ENCODE peak calls at places on chromosomes 16 and 17, in eight cellular contexts. Y is colonic mucosa, J is OCI-LY7, B is stomach, G is right atrium auricular region, P is GM23338, T is pancreas, V is sigmoid colon. D is an unnamed sample.

GRCh38 chr16:67516296-67517177 is 12.1 kb upstream of the RIPOR1 start:
- DNase-seq in P (no peak), J (no peak), Y (no peak), V (no peak), T (no peak), B (no peak), G (no peak), D (no peak)

GRCh38 chr17:69015631-69016030 is 45.1 kb downstream of the ABCA9 start:
- DNase-seq in B (no peak), Y (no peak), G (no peak), P (no peak), T (no peak), V (no peak), J (no peak), D (no peak)

GRCh38 chr17:51947160-51947559 is 211.4 kb downstream of the CA10 start:
- DNase-seq in B (no peak), V (no peak), T (no peak), Y (peak), G (no peak), P (no peak), J (no peak), D (no peak)

GRCh38 chr17:68383443-68384321 is 73.6 kb downstream of the WIPI1 start:
- DNase-seq in T (no peak), J (no peak), P (no peak), G (no peak), V (peak), B (no peak), Y (no peak), D (no peak)

GRCh38 chr17:7094661-7095064 is 14.6 kb upstream of the CLEC10A start:
- DNase-seq in B (no peak), V (no peak), Y (no peak), G (no peak), J (no peak), P (no peak), T (no peak), D (no peak)

GRCh38 chr16:57325458-57325857 is 33.1 kb upstream of the CCL22 start:
- DNase-seq in G (no peak), V (no peak), T (no peak), B (no peak), J (no peak), P (no peak), Y (no peak), D (no peak)

GRCh38 chr16:48383877-48384304 is 1.3 kb downstream of the SIAH1 start:
- DNase-seq in J (peak), Y (peak), T (no peak), V (no peak), P (peak), G (peak), B (no peak), D (no peak)

GRCh38 chr16:12609937-12610699 is 193.6 kb downstream of the CPPED1 start:
- DNase-seq in V (no peak), T (no peak), B (no peak), P (no peak), Y (no peak), G (no peak), J (no peak), D (peak)

GRCh38 chr16:57786632-57787518 is 15.4 kb downstream of the KIFC3 start:
- DNase-seq in Y (no peak), T (no peak), P (no peak), J (no peak), B (no peak), G (peak), V (peak), D (no peak)

GRCh38 chr17:52383493-52384100 is 225.1 kb upstream of the CA10 start:
- DNase-seq in B (peak), J (peak), G (no peak), P (peak), V (no peak), Y (peak), T (no peak), D (no peak)

GRCh38 chr16:22018559-22018958 is 10.6 kb downstream of the MOSMO start:
- DNase-seq in G (no peak), P (no peak), V (no peak), J (no peak), Y (no peak), T (no peak), B (no peak), D (no peak)

GRCh38 chr17:40471856-40472732 is 28.8 kb downstream of the IGFBP4 start:
- DNase-seq in Y (no peak), V (no peak), T (no peak), G (no peak), J (no peak), B (no peak), P (no peak), D (no peak)

GRCh38 chr16:27767971-27768591 is 218.1 kb downstream of the KATNIP start:
- DNase-seq in T (peak), J (no peak), B (no peak), G (no peak), Y (no peak), V (no peak), P (no peak), D (no peak)

GRCh38 chr16:88701541-88702363 is 4.5 kb downstream of the RNF166 start:
- DNase-seq in Y (no peak), P (no peak), B (no peak), J (no peak), T (no peak), V (no peak), G (no peak), D (no peak)

GRCh38 chr17:76199466-76199865 is 40.8 kb downstream of the RNF157 start:
- DNase-seq in B (no peak), J (no peak), V (no peak), Y (no peak), T (no peak), G (no peak), P (no peak), D (no peak)

GRCh38 chr17:46143827-46144236 is 49.4 kb downstream of the KANSL1 start:
- DNase-seq in J (no peak), G (no peak), Y (no peak), P (no peak), B (no peak), T (no peak), V (no peak), D (no peak)

GRCh38 chr17:6712058-6712853 is 913 bp downstream of the SLC13A5 start:
- DNase-seq in J (no peak), B (no peak), Y (no peak), G (no peak), P (peak), V (no peak), T (no peak), D (no peak)

GRCh38 chr17:45003877-45004276 is 35.8 kb upstream of the C1QL1 start:
- DNase-seq in G (no peak), J (no peak), Y (no peak), B (no peak), P (peak), V (no peak), T (no peak), D (no peak)

GRCh38 chr17:18267927-18268711 is 7.7 kb downstream of the MIEF2 start:
- DNase-seq in J (no peak), V (no peak), B (no peak), G (no peak), T (no peak), Y (no peak), P (peak), D (no peak)

GRCh38 chr17:69246726-69247375 is 18.2 kb upstream of the ABCA10 start:
- DNase-seq in V (no peak), T (no peak), B (no peak), P (peak), J (peak), G (no peak), Y (no peak), D (no peak)

GRCh38 chr16:70250748-70251650 is 741 bp downstream of the EXOSC6 start:
- DNase-seq in Y (peak), V (no peak), G (peak), J (no peak), P (peak), B (peak), T (peak), D (no peak)

GRCh38 chr16:67443299-67443698 is 12.4 kb downstream of the HSD11B2 start:
- DNase-seq in V (peak), T (no peak), Y (no peak), P (no peak), J (no peak), G (peak), B (no peak), D (no peak)

GRCh38 chr17:82237083-82237745 is 8.4 kb downstream of the SLC16A3 start:
- DNase-seq in P (peak), G (no peak), T (no peak), Y (no peak), B (no peak), V (peak), J (no peak), D (no peak)

GRCh38 chr17:33053641-33054040 is 62.0 kb downstream of the SPACA3 start:
- DNase-seq in T (no peak), J (no peak), G (no peak), B (no peak), Y (no peak), P (no peak), V (no peak), D (no peak)

GRCh38 chr16:50182441-50182840 is 29.3 kb downstream of the TENT4B start:
- DNase-seq in V (no peak), B (no peak), P (no peak), G (no peak), T (no peak), J (no peak), Y (no peak), D (no peak)

GRCh38 chr16:14306485-14307058 is 235.5 kb downstream of the MRTFB start:
- DNase-seq in Y (no peak), B (no peak), V (no peak), G (no peak), P (no peak), T (no peak), J (no peak), D (no peak)

GRCh38 chr17:34725008-34725407 is 145.6 kb downstream of the TMEM132E start:
- DNase-seq in J (no peak), Y (no peak), G (no peak), T (no peak), P (no peak), V (no peak), B (no peak), D (peak)

GRCh38 chr17:8719291-8720246 is 25.1 kb downstream of the CCDC42 start:
- DNase-seq in V (no peak), B (no peak), J (no peak), G (no peak), Y (no peak), P (no peak), T (no peak), D (no peak)

GRCh38 chr17:82031885-82032627 is 578 bp downstream of the RAC3 start:
- DNase-seq in Y (peak), G (no peak), B (peak), J (peak), P (peak), T (peak), V (no peak), D (no peak)

GRCh38 chr17:31095239-31096105 is 695 bp downstream of the NF1 start:
- DNase-seq in Y (peak), B (peak), J (peak), G (no peak), T (peak), P (peak), V (peak), D (peak)

GRCh38 chr16:57303910-57304168 is 19.4 kb upstream of the PLLP start:
- DNase-seq in J (no peak), V (no peak), T (no peak), Y (no peak), G (no peak), P (no peak), B (no peak), D (no peak)

GRCh38 chr17:35804658-35805192 is 4.6 kb upstream of the TAF15 start:
- DNase-seq in B (peak), Y (peak), J (peak), G (no peak), P (peak), V (peak), T (no peak), D (no peak)

GRCh38 chr17:76569607-76570279 is 15.9 kb downstream of the ST6GALNAC2 start:
- DNase-seq in G (no peak), Y (no peak), B (peak), P (peak), V (peak), T (peak), J (no peak), D (no peak)

GRCh38 chr17:50139950-50140885 is 10.3 kb upstream of the SAMD14 start:
- DNase-seq in G (peak), B (peak), V (peak), J (peak), Y (peak), T (peak), P (peak), D (no peak)

GRCh38 chr17:70882504-70882903 is 713.2 kb downstream of the KCNJ2 start:
- DNase-seq in Y (no peak), B (no peak), T (no peak), G (no peak), J (no peak), P (peak), V (no peak), D (no peak)

GRCh38 chr17:3575506-3575905 is 17.9 kb upstream of the TRPV3 start:
- DNase-seq in T (no peak), G (no peak), V (no peak), B (no peak), P (no peak), J (no peak), Y (no peak), D (no peak)

GRCh38 chr17:39063681-39064069 is 87.8 kb downstream of the PLXDC1 start:
- DNase-seq in P (no peak), B (no peak), T (no peak), G (no peak), V (no peak), Y (no peak), J (no peak), D (no peak)
- H3K4me3 ChIP-seq in P (no peak), B (no peak), T (no peak), G (no peak), V (no peak), Y (no peak), J (no peak), D (no peak)

DNA sequence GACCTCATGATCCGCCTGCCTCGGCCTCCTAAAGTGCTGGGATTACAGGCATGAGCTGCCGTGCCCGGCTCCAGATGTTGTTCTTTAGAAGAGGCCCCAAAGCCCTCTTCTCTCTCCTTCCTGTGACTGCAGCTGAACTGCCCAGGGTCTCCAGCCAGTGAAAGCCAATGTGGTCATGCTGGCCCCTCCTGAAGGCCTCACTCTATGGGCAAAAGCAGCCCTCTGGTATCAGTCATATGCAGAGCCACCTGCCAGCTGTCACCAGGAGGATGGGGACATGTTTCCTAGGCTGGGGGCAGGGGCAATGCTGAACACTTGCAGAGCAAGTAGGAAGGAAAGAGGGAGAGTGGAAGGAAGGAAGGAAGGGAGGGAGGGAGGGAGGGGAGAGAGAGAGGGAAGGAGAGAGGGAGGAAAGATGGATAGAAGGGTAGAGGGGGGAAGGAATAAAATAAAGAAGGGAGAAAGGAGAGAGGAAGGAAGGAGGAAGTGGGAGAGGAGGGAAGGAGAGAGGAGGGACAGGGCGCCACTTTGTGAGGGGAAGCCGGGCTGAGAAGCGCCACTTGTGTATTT is 36.0 kb downstream of the SOCS3 start:
- DNase-seq in J (no peak), V (peak), Y (no peak), T (no peak), G (no peak), B (no peak), P (no peak), D (no peak)
- H3K27ac ChIP-seq in J (no peak), V (peak), Y (peak), T (peak), G (peak), B (peak), P (no peak), D (peak)

DNA sequence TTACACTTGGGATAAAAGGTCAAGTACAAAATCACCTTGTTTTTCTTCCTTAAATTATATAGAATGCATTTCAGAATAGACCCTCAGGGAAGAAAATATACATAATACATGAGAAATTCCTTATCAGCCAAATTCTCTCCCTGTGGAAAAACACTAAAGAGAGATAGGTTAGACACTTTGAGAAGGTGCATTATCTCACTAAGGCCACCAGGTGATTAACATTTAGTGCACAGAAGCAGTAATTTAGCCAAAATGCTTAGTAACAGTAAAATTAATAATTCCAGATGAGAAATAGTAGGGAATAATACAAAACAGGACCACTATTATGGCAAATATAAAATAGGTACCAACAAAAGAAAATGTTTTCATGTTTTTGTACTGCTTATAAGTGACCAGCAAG is 185.3 kb upstream of the C17orf78 start:
- DNase-seq in P (no peak), Y (no peak), G (no peak), B (no peak), J (no peak), T (no peak), V (no peak), D (no peak)
- TF ChIP-seq CTCF in P (peak), Y (no peak), G (no peak), B (no peak), J (no peak), T (no peak), V (no peak), D (no peak)

DNA sequence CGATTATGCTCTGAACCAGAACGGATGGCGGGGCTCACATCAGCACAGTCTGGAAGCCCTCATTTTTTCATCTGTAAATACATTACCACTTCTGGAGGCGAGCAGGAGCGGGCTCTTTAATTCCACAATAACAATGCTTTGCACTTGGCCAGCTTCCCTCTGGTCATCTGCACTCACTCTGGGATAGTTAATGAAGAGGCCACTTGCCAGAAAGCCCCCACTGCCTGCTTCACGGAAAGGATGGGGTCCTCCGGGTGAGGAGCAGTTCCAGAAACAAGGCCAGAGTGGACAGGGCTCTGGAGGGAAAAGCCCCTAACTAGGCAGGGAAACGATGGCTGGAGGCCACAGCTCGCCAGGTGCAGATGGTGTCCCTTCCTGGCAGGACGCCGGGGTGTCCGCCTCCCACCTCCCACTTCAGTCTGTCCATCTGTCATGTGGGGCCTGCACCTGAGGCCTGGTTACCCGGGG is 13.1 kb upstream of the BCAR1 start:
- DNase-seq in J (no peak), P (no peak), B (no peak), G (no peak), V (peak), Y (no peak), T (peak), D (peak)
- H3K4me3 ChIP-seq in J (no peak), P (peak), B (peak), G (peak), V (peak), Y (peak), T (peak), D (peak)

GRCh38 chr17:27788919-27789318 is 11.4 kb downstream of the NOS2 start:
- DNase-seq in G (no peak), J (no peak), P (no peak), V (no peak), B (no peak), T (no peak), Y (no peak), D (no peak)
- H3K27ac ChIP-seq in G (no peak), J (no peak), P (no peak), V (no peak), B (no peak), T (no peak), Y (no peak), D (no peak)

GRCh38 chr17:62987136-62987535 is 21.1 kb downstream of the TANC2 start:
- DNase-seq in G (no peak), V (no peak), T (no peak), B (no peak), P (peak), Y (no peak), J (no peak), D (no peak)
- TF ChIP-seq CTCF in G (no peak), V (no peak), T (no peak), B (no peak), P (peak), Y (no peak), J (peak), D (no peak)

GRCh38 chr16:31107465-31107867 is 720 bp upstream of the BCKDK start:
- DNase-seq in B (no peak), Y (no peak), G (no peak), V (no peak), T (no peak), J (peak), P (no peak), D (no peak)
- H3K4me3 ChIP-seq in B (no peak), Y (no peak), G (no peak), V (no peak), T (no peak), J (peak), P (peak), D (no peak)

GRCh38 chr16:24745791-24746190 is 16.3 kb downstream of the TNRC6A start:
- DNase-seq in P (peak), Y (no peak), V (no peak), T (no peak), G (no peak), B (no peak), J (no peak), D (no peak)

GRCh38 chr16:24741862-24742261 is 12.4 kb downstream of the TNRC6A start:
- DNase-seq in B (no peak), Y (no peak), P (no peak), J (no peak), G (no peak), T (no peak), V (no peak), D (no peak)

GRCh38 chr16:24748242-24748641 is 18.8 kb downstream of the TNRC6A start:
- DNase-seq in B (no peak), J (no peak), G (peak), P (no peak), T (no peak), Y (no peak), V (peak), D (no peak)

GRCh38 chr16:24747425-24747824 is 18.0 kb downstream of the TNRC6A start:
- DNase-seq in Y (no peak), G (no peak), V (no peak), P (no peak), T (no peak), B (no peak), J (no peak), D (no peak)
- H3K27ac ChIP-seq in Y (no peak), G (peak), V (peak), P (peak), T (peak), B (no peak), J (no peak), D (peak)

GRCh38 chr16:79767597-79768280 is 167.2 kb upstream of the MAF start:
- DNase-seq in Y (peak), V (no peak), J (no peak), T (peak), G (no peak), P (peak), B (peak), D (no peak)
- TF ChIP-seq CTCF in Y (peak), V (no peak), J (peak), T (no peak), G (peak), P (peak), B (no peak), D (no peak)